ENCODE peak calls at places on chromosomes 2 and 18, in eight cellular contexts. M is MM.1S, O is epithelial cell of esophagus, S is AG04449, X is bronchial epithelial cell, G is B cell, L is BE2C, H is tibial artery. F is an unnamed sample.
A peak's percentile ranks its signal among the peaks of the same experiment; 100 is the strongest.

GRCh38 chr18:70296781-70297180 is 7.9 kb downstream of the SOCS6 start:
- DNase-seq in X (no peak), M (no peak), S (no peak), G (no peak), O (no peak), H (no peak), L (no peak), F (no peak)

GRCh38 chr2:239445771-239446524 is 45.1 kb upstream of the HDAC4 start:
- DNase-seq in X (no peak), L (no peak), H (no peak), S (no peak), O (no peak), M (no peak), G (no peak), F (no peak)

GRCh38 chr2:169173876-169174275 is 104.5 kb downstream of the DHRS9 start:
- DNase-seq in X (no peak), M (no peak), H (no peak), S (no peak), O (no peak), G (no peak), L (peak; percentile 7), F (no peak)

GRCh38 chr18:48813833-48814489 is 136.8 kb downstream of the SMAD7 start:
- DNase-seq in G (peak; percentile 33), L (no peak), S (no peak), M (no peak), O (no peak), X (peak; percentile 48), H (peak; percentile 52), F (no peak)

GRCh38 chr2:74887961-74888670 is 54.2 kb downstream of the HK2 start:
- DNase-seq in O (no peak), L (no peak), G (no peak), H (no peak), X (peak; percentile 82), S (no peak), M (no peak), F (no peak)

GRCh38 chr2:119114266-119114665 is 44.3 kb downstream of the C1QL2 start:
- DNase-seq in O (no peak), H (no peak), X (no peak), G (no peak), M (no peak), S (no peak), L (no peak), F (peak; percentile 16)

GRCh38 chr18:21000667-21001066 is 110.9 kb downstream of the ROCK1 start:
- DNase-seq in G (no peak), L (no peak), O (peak; percentile 43), H (no peak), M (no peak), S (no peak), X (peak; percentile 52), F (no peak)

GRCh38 chr2:41540268-41540963 is 507.4 kb upstream of the PKDCC start:
- DNase-seq in L (no peak), H (no peak), O (no peak), G (no peak), X (no peak), S (no peak), M (no peak), F (no peak)

GRCh38 chr2:224691563-224691962 is 24.6 kb downstream of the CCDC195 start:
- DNase-seq in X (no peak), S (no peak), H (no peak), L (no peak), M (no peak), G (no peak), O (no peak), F (no peak)

GRCh38 chr2:120469486-120469885 is 123.5 kb downstream of the INHBB start:
- DNase-seq in G (no peak), O (no peak), S (no peak), M (no peak), L (no peak), X (no peak), H (peak; percentile 62), F (no peak)

GRCh38 chr2:162103443-162104009 is 29.5 kb upstream of the DPP4 start:
- DNase-seq in S (no peak), L (peak; percentile 9), G (no peak), O (peak; percentile 19), M (no peak), X (no peak), H (no peak), F (no peak)

GRCh38 chr18:79528296-79528695 is 132.6 kb downstream of the NFATC1 start:
- DNase-seq in H (peak; percentile 16), O (no peak), G (no peak), M (no peak), X (no peak), L (no peak), S (no peak), F (peak; percentile 27)

GRCh38 chr18:40485318-40485717 is 1469.7 kb upstream of the PIK3C3 start:
- DNase-seq in L (no peak), G (no peak), O (peak; percentile 30), X (peak; percentile 43), M (no peak), S (peak; percentile 42), H (no peak), F (no peak)

GRCh38 chr2:53096346-53096745 is 671.3 kb upstream of the CHAC2 start:
- DNase-seq in X (no peak), H (no peak), G (no peak), S (no peak), L (no peak), M (no peak), O (no peak), F (no peak)

GRCh38 chr2:134762508-134762907 is 43.7 kb upstream of the TMEM163 start:
- DNase-seq in S (no peak), X (peak; percentile 79), H (no peak), O (peak; percentile 78), L (no peak), G (no peak), M (no peak), F (no peak)

GRCh38 chr2:240997141-240997855 is 1.1 kb upstream of the SNED1 start:
- DNase-seq in M (no peak), H (peak; percentile 80), L (no peak), S (no peak), O (no peak), X (no peak), G (no peak), F (no peak)

GRCh38 chr2:98726735-98727368 is 4.1 kb downstream of the MGAT4A start:
- DNase-seq in S (no peak), X (no peak), O (no peak), H (no peak), L (no peak), G (no peak), M (no peak), F (no peak)

GRCh38 chr2:16320716-16321115 is 344.9 kb downstream of the CYRIA start:
- DNase-seq in X (no peak), G (no peak), S (no peak), M (no peak), L (peak; percentile 100), O (no peak), H (no peak), F (no peak)

GRCh38 chr2:16321256-16321655 is 344.4 kb downstream of the CYRIA start:
- DNase-seq in M (no peak), O (no peak), H (no peak), X (no peak), G (no peak), S (no peak), L (peak; percentile 100), F (no peak)

GRCh38 chr2:16322308-16323130 is 343.1 kb downstream of the CYRIA start:
- DNase-seq in H (no peak), X (no peak), O (no peak), L (peak; percentile 100), G (no peak), S (no peak), M (no peak), F (no peak)

GRCh38 chr2:16323131-16323520 is 342.5 kb downstream of the CYRIA start:
- DNase-seq in M (no peak), X (no peak), S (no peak), G (no peak), O (no peak), L (peak; percentile 91), H (no peak), F (no peak)

GRCh38 chr2:16321872-16322271 is 343.8 kb downstream of the CYRIA start:
- DNase-seq in S (no peak), G (no peak), L (peak; percentile 100), O (no peak), X (no peak), H (no peak), M (no peak), F (no peak)
- TF ChIP-seq CTCF in S (no peak), G (no peak), L (no peak), O (no peak), X (no peak), H (no peak), M (no peak), F (no peak)

GRCh38 chr2:65638438-65638837 is 206.0 kb upstream of the SPRED2 start:
- DNase-seq in X (no peak), S (no peak), L (no peak), O (no peak), G (no peak), H (no peak), M (no peak), F (no peak)
- TF ChIP-seq CTCF in X (no peak), S (no peak), L (peak; percentile 33), O (peak; percentile 18), G (no peak), H (no peak), M (peak; percentile 31), F (no peak)

GRCh38 chr2:159737292-159737916 is 25.1 kb downstream of the MARCHF7 start:
- DNase-seq in L (no peak), O (peak; percentile 51), S (no peak), H (no peak), G (no peak), X (peak; percentile 73), M (no peak), F (no peak)
- TF ChIP-seq CTCF in L (no peak), O (no peak), S (no peak), H (no peak), G (no peak), X (no peak), M (no peak), F (no peak)

GRCh38 chr2:26521054-26521912 is 43.4 kb upstream of the OTOF start:
- DNase-seq in L (peak; percentile 58), S (no peak), O (peak; percentile 26), X (no peak), M (peak; percentile 9), G (no peak), H (no peak), F (no peak)
- TF ChIP-seq CTCF in L (peak; percentile 70), S (peak; percentile 7), O (peak; percentile 35), X (peak; percentile 26), M (peak; percentile 38), G (no peak), H (no peak), F (no peak)

DNA sequence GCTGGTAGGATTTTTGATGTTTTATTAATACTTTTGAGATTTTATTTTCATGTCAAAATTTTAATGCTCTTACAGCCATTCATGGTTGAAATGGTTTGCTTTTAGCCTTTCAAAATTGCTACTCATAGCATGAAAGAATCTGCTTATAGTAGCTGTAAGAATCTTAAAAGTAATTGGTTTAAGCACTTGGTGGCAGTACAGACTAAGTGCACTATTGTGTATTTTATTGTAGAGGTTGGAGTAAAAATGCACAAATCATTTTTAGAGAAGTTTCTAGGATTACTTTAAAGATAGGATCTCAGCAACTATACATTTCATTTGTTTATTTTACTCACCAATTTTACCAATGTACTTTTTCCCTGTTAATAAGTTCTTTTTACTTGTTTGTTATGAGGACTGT is 205.8 kb downstream of the SPAG16 start:
- DNase-seq in X (peak; percentile 12), G (no peak), M (peak; percentile 16), O (peak; percentile 18), H (no peak), S (no peak), L (no peak), F (no peak)
- TF ChIP-seq CTCF in X (no peak), G (no peak), M (peak; percentile 14), O (peak; percentile 8), H (no peak), S (no peak), L (peak; percentile 37), F (no peak)

F was measured in CD14-positive monocyte.